ENCODE peak calls at places on chromosomes 12 and 14, in ten cellular contexts. W, C, G, J, A, P, N, R, V and X are unnamed samples. For H3K9me3, the result is how much of the 10 kb centered on the place peaks cover.

GRCh38 chr14:64685364-64686130 is 18.7 kb upstream of the PLEKHG3 start:
- DNase-seq in W (no peak), C (no peak), G (no peak), J (no peak), A (no peak), P (no peak), N (no peak), R (peak), V (no peak), X (no peak)

GRCh38 chr12:110563702-110564470 is 19.2 kb downstream of the PPTC7 start:
- DNase-seq in W (no peak), C (no peak), G (no peak), J (no peak), A (no peak), P (no peak), N (no peak), R (no peak), V (no peak), X (no peak)

GRCh38 chr14:75258079-75258802 is 20.4 kb upstream of the FOS start:
- DNase-seq in W (no peak), C (no peak), G (peak), J (peak), A (no peak), P (no peak), N (no peak), R (no peak), V (no peak), X (no peak)

GRCh38 chr14:73850940-73851339 is 691 bp upstream of the PTGR2 start:
- DNase-seq in W (no peak), C (no peak), G (no peak), J (no peak), A (no peak), P (no peak), N (peak), R (no peak), V (no peak), X (no peak)

GRCh38 chr12:94898388-94898787 is 105.1 kb downstream of the NDUFA12 start:
- DNase-seq in W (no peak), C (no peak), G (no peak), J (no peak), A (no peak), P (no peak), N (no peak), R (no peak), V (no peak), X (no peak)

GRCh38 chr14:61652526-61653262 is 42.6 kb upstream of the HIF1A start:
- DNase-seq in W (no peak), C (no peak), G (no peak), J (no peak), A (no peak), P (no peak), N (no peak), R (no peak), V (peak), X (no peak)

GRCh38 chr14:80930836-80931389 is 10.6 kb downstream of the CEP128 start:
- DNase-seq in W (no peak), C (no peak), G (no peak), J (no peak), A (peak), P (peak), N (no peak), R (no peak), V (no peak), X (peak)

GRCh38 chr12:25054783-25055144 is 105.9 kb upstream of the BCAT1 start:
- DNase-seq in W (no peak), C (no peak), G (no peak), J (no peak), A (peak), P (peak), N (no peak), R (no peak), V (no peak), X (peak)

GRCh38 chr14:29282169-29282568 is 515.6 kb downstream of the FOXG1 start:
- DNase-seq in W (no peak), C (no peak), G (no peak), J (no peak), A (no peak), P (no peak), N (no peak), R (no peak), V (no peak), X (peak)

GRCh38 chr12:132922676-132923075 is 33.4 kb downstream of the ZNF605 start:
- DNase-seq in W (no peak), C (no peak), G (no peak), J (no peak), A (no peak), P (no peak), N (no peak), R (no peak), V (no peak), X (no peak)

GRCh38 chr14:40630471-40630870 is 976.2 kb upstream of the LRFN5 start:
- DNase-seq in W (no peak), C (no peak), G (no peak), J (no peak), A (no peak), P (no peak), N (no peak), R (no peak), V (no peak), X (no peak)

GRCh38 chr14:94665121-94665520 is 52.9 kb downstream of the SERPINA3 start:
- DNase-seq in W (no peak), C (no peak), G (peak), J (no peak), A (no peak), P (no peak), N (no peak), R (no peak), V (no peak), X (peak)

GRCh38 chr14:95388699-95389098 is 69.0 kb upstream of the CLMN start:
- DNase-seq in W (no peak), C (no peak), G (no peak), J (no peak), A (no peak), P (no peak), N (no peak), R (no peak), V (no peak), X (no peak)

GRCh38 chr14:69268763-69269162 is 8.8 kb downstream of the GALNT16 start:
- DNase-seq in W (no peak), C (no peak), G (no peak), J (no peak), A (no peak), P (no peak), N (no peak), R (no peak), V (peak), X (peak)

GRCh38 chr14:91613459-91614145 is 103.5 kb upstream of the PPP4R3A start:
- DNase-seq in W (no peak), C (no peak), G (no peak), J (no peak), A (no peak), P (no peak), N (no peak), R (no peak), V (no peak), X (no peak)

GRCh38 chr12:1842905-1843640 is 22.7 kb downstream of the LRTM2 start:
- DNase-seq in W (no peak), C (no peak), G (peak), J (peak), A (no peak), P (no peak), N (no peak), R (no peak), V (peak), X (no peak)

GRCh38 chr12:55688716-55689655 is 18.7 kb downstream of the ITGA7 start:
- DNase-seq in W (no peak), C (no peak), G (peak), J (peak), A (no peak), P (no peak), N (no peak), R (no peak), V (peak), X (no peak)

GRCh38 chr12:62622177-62622576 is 155.6 kb downstream of the MON2 start:
- DNase-seq in W (no peak), C (no peak), G (no peak), J (no peak), A (no peak), P (no peak), N (no peak), R (no peak), V (no peak), X (no peak)

GRCh38 chr14:58887931-58888330 is 250.2 kb downstream of the DACT1 start:
- DNase-seq in W (no peak), C (no peak), G (no peak), J (no peak), A (no peak), P (no peak), N (no peak), R (no peak), V (no peak), X (no peak)

GRCh38 chr12:50725011-50725899 is 38.6 kb upstream of the ATF1 start:
- DNase-seq in W (no peak), C (no peak), G (no peak), J (no peak), A (no peak), P (no peak), N (no peak), R (no peak), V (no peak), X (peak)

GRCh38 chr14:95068091-95068490 is 89.2 kb downstream of the DICER1 start:
- DNase-seq in W (no peak), C (no peak), G (peak), J (no peak), A (no peak), P (no peak), N (no peak), R (no peak), V (no peak), X (no peak)

GRCh38 chr12:121240484-121241202 is 30.7 kb downstream of the P2RX4 start:
- DNase-seq in W (peak), C (peak), G (peak), J (peak), A (no peak), P (peak), N (no peak), R (no peak), V (peak), X (no peak)

GRCh38 chr12:130508847-130509246 is 171.2 kb downstream of the PIWIL1 start:
- DNase-seq in W (no peak), C (no peak), G (no peak), J (no peak), A (no peak), P (no peak), N (no peak), R (no peak), V (no peak), X (no peak)
- H3K9me3 ChIP-seq in W (under half), C (under half), G (under half), J (under half), A (under half), P (under half), N (under half), R (under half), V (under half), X (under half)

DNA sequence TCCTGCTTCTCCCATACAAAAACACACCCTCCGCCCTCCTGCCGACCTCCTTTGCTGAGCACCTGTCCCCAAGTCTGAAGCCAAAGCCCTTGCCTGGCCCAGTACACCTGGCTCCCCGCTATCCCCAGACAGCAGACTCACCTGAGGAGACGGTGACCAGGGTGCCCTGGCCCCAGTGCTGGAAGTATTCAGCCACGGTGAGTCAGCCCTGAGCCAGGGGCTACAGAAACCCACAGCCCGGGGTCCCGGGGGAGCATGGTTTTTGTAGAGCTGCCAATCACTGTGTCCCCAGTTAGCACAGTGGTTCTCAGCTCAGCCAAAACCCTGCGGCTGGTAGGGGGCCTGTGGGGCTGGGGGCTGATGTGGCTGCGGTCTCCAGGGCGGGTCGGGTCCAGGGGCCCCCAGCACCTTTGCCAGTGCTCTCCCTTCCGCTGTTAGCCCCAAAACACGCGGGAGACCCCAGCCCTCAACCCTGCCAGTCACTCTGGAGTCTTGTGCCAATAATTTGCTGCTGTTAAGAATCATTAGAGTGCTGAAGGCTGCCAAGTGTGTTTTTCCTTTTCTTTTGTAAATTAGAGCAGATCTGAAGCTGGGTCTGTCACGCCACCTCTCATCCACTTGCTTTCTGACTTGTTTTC is 339.0 kb downstream of the TMEM121 start:
- DNase-seq in W (no peak), C (no peak), G (peak), J (no peak), A (no peak), P (no peak), N (no peak), R (no peak), V (no peak), X (no peak)
- H3K9me3 ChIP-seq in W (under half), C (under half), G (under half), J (under half), A (under half), P (under half), N (under half), R (under half), V (under half), X (under half)

DNA sequence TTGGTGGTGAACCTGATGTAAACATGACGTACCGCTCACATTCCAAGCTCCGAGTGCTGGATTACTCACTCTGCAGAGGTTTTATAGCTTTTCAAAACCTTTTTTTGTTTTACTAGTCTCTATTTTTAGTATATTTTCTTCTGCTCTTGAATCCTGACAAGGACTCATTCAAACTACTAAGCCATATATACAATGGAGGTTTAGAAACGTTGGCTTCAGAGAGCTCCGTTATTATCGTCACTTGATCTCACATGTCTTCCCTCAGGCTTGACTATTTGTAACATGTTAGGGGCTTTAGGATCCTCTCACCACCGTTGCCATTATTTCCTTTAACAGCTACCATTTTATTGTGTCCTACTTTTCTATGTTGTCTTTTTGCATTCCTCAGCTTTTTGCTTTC is 1321.5 kb upstream of the FLRT2 start:
- DNase-seq in W (no peak), C (no peak), G (no peak), J (no peak), A (no peak), P (no peak), N (no peak), R (no peak), V (no peak), X (no peak)
- H3K9me3 ChIP-seq in W (under half), C (under half), G (under half), J (under half), A (under half), P (under half), N (under half), R (under half), V (under half), X (under half)

DNA sequence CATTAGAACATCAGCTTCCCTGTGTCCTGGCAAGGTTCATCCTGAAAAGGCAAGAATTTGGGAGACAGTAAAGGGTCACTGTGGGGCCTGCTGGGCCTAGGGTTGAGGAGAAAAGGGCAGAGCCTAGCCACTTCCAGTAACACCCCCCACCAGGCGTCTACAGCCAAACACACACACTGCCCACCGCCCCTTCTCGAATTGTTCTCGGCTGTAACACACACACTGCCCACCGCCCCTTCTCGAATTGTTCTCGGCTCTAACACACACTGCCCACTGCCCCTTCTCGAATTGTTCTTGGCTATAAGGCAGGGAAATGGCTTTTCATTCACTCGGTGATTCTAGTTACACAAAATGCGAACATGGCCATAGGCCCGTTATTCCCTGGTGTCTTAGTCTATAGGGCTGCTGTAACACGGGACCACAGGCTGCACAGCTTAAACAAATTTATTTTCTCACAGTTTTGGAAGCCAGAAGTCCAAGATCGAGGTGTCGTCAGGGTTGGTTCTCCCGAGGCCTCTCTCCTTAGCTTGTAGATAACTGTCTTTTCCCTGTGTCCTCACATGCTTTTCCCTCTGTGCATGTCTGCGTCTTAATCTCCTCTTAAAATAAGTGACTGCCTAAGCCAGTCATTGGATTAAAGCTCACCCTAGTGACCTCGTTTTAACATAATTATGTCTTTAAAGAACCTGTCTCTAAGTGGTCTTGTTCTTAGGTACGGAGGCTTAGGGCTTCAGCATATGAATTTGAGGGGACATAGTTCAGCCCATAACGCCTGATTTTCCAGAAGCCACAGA is 171.0 kb downstream of the ADGRD1 start:
- DNase-seq in W (no peak), C (no peak), G (peak), J (no peak), A (no peak), P (no peak), N (no peak), R (no peak), V (peak), X (no peak)
- H3K9me3 ChIP-seq in W (under half), C (under half), G (under half), J (under half), A (under half), P (under half), N (under half), R (under half), V (under half), X (under half)